ENCODE peak calls at places on chromosomes 4 and X, in four cellular contexts. H, S, D and E are unnamed samples.

GRCh38 chrX:3371163-3371562 is 24.7 kb upstream of the MXRA5 start:
- DNase-seq in H (no peak), D (no peak), S (no peak), E (no peak)

GRCh38 chr4:16721618-16722291 is 176.7 kb downstream of the LDB2 start:
- DNase-seq in H (no peak), D (no peak), S (peak), E (peak)

GRCh38 chr4:29277381-29277780 is 1442.8 kb upstream of the PCDH7 start:
- DNase-seq in D (no peak), H (no peak), S (no peak), E (no peak)

GRCh38 chr4:153447175-153447887 is 18.8 kb upstream of the TMEM131L start:
- DNase-seq in D (no peak), H (no peak), S (no peak), E (no peak)

GRCh38 chrX:107559506-107559905 is 68.8 kb upstream of the PRPS1 start:
- DNase-seq in S (no peak), H (no peak), D (no peak), E (no peak)

GRCh38 chrX:106752101-106752678 is 25.7 kb downstream of the RNF128 start:
- DNase-seq in S (no peak), D (peak), H (peak), E (no peak)

GRCh38 chrX:106894978-106895452 is 8.1 kb downstream of the RIPPLY1 start:
- DNase-seq in S (peak), H (no peak), D (peak), E (no peak)

GRCh38 chr4:167883271-167883670 is 209.1 kb upstream of the ANXA10 start:
- DNase-seq in D (no peak), S (no peak), H (no peak), E (no peak)

GRCh38 chrX:7654316-7654715 is 188.7 kb upstream of the VCX start:
- DNase-seq in S (no peak), D (no peak), H (no peak), E (no peak)

GRCh38 chr4:150001815-150002214 is 76.4 kb upstream of the DCLK2 start:
- DNase-seq in D (peak), S (no peak), H (no peak), E (no peak)

GRCh38 chr4:114281561-114281960 is 302.1 kb upstream of the ARSJ start:
- DNase-seq in D (no peak), H (no peak), S (no peak), E (no peak)

GRCh38 chrX:120358687-120359086 is 3.2 kb upstream of the ATP1B4 start:
- DNase-seq in D (no peak), S (no peak), H (no peak), E (no peak)

GRCh38 chr4:1471443-1472147 is 65.4 kb upstream of the NKX1-1 start:
- DNase-seq in D (no peak), H (peak), S (no peak), E (no peak)

GRCh38 chr4:15327311-15328298 is 100.2 kb upstream of the C1QTNF7 start:
- DNase-seq in D (no peak), H (no peak), S (no peak), E (no peak)

GRCh38 chr4:83009529-83009928 is 1.1 kb downstream of the LIN54 start:
- DNase-seq in D (no peak), S (no peak), H (no peak), E (no peak)

GRCh38 chrX:115344885-115345653 is 55.6 kb downstream of the LUZP4 start:
- DNase-seq in D (peak), H (peak), S (peak), E (no peak)

GRCh38 chrX:53284684-53285447 is 3.5 kb upstream of the IQSEC2 start:
- DNase-seq in H (peak), D (peak), S (peak), E (peak)

DNA sequence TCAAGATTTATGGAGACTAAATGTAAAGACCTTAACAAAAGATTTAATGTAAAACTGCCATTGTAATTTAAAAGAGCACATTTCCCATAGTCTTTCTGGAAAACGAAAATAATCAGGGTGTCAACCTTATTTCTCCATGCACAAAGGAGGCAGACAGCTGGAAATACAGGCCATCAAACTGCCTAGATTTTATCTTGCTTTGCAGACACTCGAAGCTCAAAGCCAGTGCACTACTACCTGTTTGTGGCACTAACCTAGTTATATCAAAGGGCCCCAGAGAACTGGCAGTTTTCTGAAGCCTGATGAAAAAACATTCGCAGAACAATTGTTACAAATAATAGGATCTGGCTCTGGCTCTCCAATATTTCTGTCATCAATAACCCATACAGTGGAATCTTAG is 863.9 kb downstream of the STPG2 start:
- DNase-seq in H (no peak), D (no peak), S (no peak), E (no peak)
- TF ChIP-seq NR3C1 in H (no peak), D (no peak), S (no peak), E (no peak)

GRCh38 chr4:40246547-40246900 is 49.7 kb downstream of the RHOH start:
- DNase-seq in S (no peak), D (no peak), H (no peak), E (no peak)

GRCh38 chr4:40247350-40247749 is 50.5 kb downstream of the RHOH start:
- DNase-seq in H (no peak), S (no peak), D (no peak), E (no peak)

GRCh38 chr4:40243390-40243948 is 46.6 kb downstream of the RHOH start:
- DNase-seq in S (no peak), H (no peak), D (no peak), E (no peak)

GRCh38 chr4:40245794-40246546 is 49.1 kb downstream of the RHOH start:
- DNase-seq in D (no peak), S (no peak), H (peak), E (no peak)

DNA sequence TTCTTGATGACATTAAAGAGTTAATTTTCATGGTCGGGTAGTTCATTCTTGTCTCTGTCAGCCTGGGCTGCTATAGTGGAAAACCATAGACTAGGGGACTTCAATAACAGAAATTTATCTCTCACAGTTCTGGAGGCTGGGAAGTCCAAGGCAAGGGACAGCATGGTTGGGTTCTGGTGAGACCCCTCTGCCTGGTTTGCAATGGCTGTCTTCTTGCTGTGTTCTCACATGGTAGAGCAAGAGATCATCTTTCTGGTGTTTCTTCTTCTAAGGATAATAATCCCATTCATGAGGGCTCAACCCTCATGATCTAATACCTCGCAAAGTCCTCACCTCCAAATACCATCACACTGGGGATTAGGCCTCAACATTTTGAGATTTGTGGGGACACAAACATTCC is 50.1 kb downstream of the RHOH start:
- DNase-seq in S (no peak), D (no peak), H (no peak), E (no peak)
- TF ChIP-seq NR3C1 in S (no peak), D (no peak), H (no peak), E (no peak)

GRCh38 chrX:110003167-110004156 is 548 bp downstream of the TMEM164 start:
- DNase-seq in D (no peak), S (no peak), H (no peak), E (peak)
- TF ChIP-seq NR3C1 in D (no peak), S (no peak), H (no peak), E (no peak)

DNA sequence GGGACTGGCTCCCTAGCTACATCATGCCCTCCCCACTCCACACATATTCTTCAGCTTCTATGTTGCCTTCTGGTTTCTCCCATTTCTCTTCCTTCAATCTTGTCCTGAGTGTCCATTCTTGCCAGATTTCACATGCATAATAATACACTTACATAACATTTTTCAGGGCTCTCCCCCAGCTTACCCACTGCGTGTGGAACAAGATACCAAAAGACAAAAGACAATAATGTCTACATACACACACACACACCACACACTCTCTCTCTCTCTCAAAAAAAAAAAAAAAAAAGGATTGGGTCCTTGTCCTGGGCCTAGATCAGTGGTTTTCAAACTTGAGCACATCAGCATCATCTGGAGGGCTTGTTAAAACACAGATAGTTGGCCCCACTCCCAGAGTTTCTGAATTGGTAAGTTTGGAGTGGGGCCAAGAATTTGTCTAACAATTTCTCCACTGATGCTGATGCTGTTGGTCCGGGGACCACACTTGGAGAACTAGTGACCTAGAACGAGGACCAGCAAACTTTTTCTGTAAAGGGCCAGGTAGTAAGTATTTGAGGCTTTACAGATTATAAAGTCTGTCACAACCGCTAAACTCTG is 6.5 kb upstream of the SMARCA1 start:
- DNase-seq in H (no peak), D (no peak), S (no peak), E (no peak)
- TF ChIP-seq NR3C1 in H (no peak), D (no peak), S (no peak), E (no peak)

GRCh38 chrX:323721-324628 is 5.4 kb upstream of the GTPBP6 start:
- DNase-seq in S (peak), H (peak), D (peak), E (no peak)
- TF ChIP-seq NR3C1 in S (no peak), H (no peak), D (no peak), E (no peak)

GRCh38 chrX:13897571-13897970 is 80.7 kb upstream of the GPM6B start:
- DNase-seq in D (no peak), H (no peak), S (no peak), E (no peak)
- TF ChIP-seq NR3C1 in D (no peak), H (no peak), S (no peak), E (no peak)

GRCh38 chr4:139208404-139208945 is 31.5 kb upstream of the ELF2 start:
- DNase-seq in S (peak), H (no peak), D (no peak), E (no peak)
- TF ChIP-seq NR3C1 in S (no peak), H (no peak), D (no peak), E (no peak)

GRCh38 chrX:139596068-139596467 is 65.5 kb downstream of the F9 start:
- DNase-seq in S (no peak), H (no peak), D (peak), E (peak)
- TF ChIP-seq NR3C1 in S (no peak), H (no peak), D (no peak), E (no peak)

GRCh38 chrX:117301086-117301485 is 815.5 kb downstream of the KLHL13 start:
- DNase-seq in H (no peak), D (no peak), S (no peak), E (no peak)

GRCh38 chrX:117305168-117305766 is 811.3 kb downstream of the KLHL13 start:
- DNase-seq in D (no peak), H (no peak), S (no peak), E (no peak)
- TF ChIP-seq NR3C1 in D (no peak), H (no peak), S (no peak), E (no peak)

GRCh38 chr4:185222598-185222997 is 13.2 kb downstream of the SNX25 start:
- DNase-seq in H (no peak), D (no peak), S (no peak), E (no peak)
- TF ChIP-seq NR3C1 in H (no peak), D (no peak), S (no peak), E (no peak)